ENCODE peak calls at places on chromosomes 16 and 17, in eight cellular contexts. One of them, this sample, is unnamed.
A peak's percentile ranks its signal among the peaks of the same experiment; 100 is the strongest.

GRCh38 chr17:31320791-31321190 is 631 bp downstream of the EVI2A start:
- DNase-seq in stimulated activated CD4-positive, alpha-beta T cell treated with anti-CD3 and anti-CD28 coated beads, Interleukin-1b, Interleukin-23, amount 100 ng/mL, for 1 hour: no peak
- DNase-seq in skeletal muscle cell: no peak
- DNase-seq in endothelial cell: no peak
- DNase-seq in fibroblast of pulmonary artery: peak; percentile 33
- DNase-seq in adrenal gland: no peak
- DNase-seq in stimulated activated CD8-positive, alpha-beta memory T cell treated with anti-CD3 and anti-CD28 coated beads, Interleukin-4, amount 100 ng/mL, for 1 hour: no peak
- DNase-seq in HFFc6: no peak
- DNase-seq in this sample: peak; percentile 52

GRCh38 chr17:77371117-77371887 is 230.5 kb downstream of the SEC14L1 start:
- DNase-seq in stimulated activated CD4-positive, alpha-beta T cell treated with anti-CD3 and anti-CD28 coated beads, Interleukin-1b, Interleukin-23, amount 100 ng/mL, for 1 hour: no peak
- DNase-seq in skeletal muscle cell: no peak
- DNase-seq in endothelial cell: no peak
- DNase-seq in fibroblast of pulmonary artery: no peak
- DNase-seq in adrenal gland: no peak
- DNase-seq in stimulated activated CD8-positive, alpha-beta memory T cell treated with anti-CD3 and anti-CD28 coated beads, Interleukin-4, amount 100 ng/mL, for 1 hour: no peak
- DNase-seq in HFFc6: peak; percentile 59
- DNase-seq in this sample: no peak

GRCh38 chr17:43994272-43995149 is 9.9 kb upstream of the NAGS start:
- DNase-seq in stimulated activated CD4-positive, alpha-beta T cell treated with anti-CD3 and anti-CD28 coated beads, Interleukin-1b, Interleukin-23, amount 100 ng/mL, for 1 hour: peak; percentile 46
- DNase-seq in skeletal muscle cell: no peak
- DNase-seq in endothelial cell: peak; percentile 78
- DNase-seq in fibroblast of pulmonary artery: peak; percentile 68
- DNase-seq in adrenal gland: peak; percentile 70
- DNase-seq in stimulated activated CD8-positive, alpha-beta memory T cell treated with anti-CD3 and anti-CD28 coated beads, Interleukin-4, amount 100 ng/mL, for 1 hour: peak; percentile 46
- DNase-seq in HFFc6: peak; percentile 35
- DNase-seq in this sample: peak; percentile 79

GRCh38 chr17:67629963-67630320 is 87.8 kb upstream of the NOL11 start:
- DNase-seq in stimulated activated CD4-positive, alpha-beta T cell treated with anti-CD3 and anti-CD28 coated beads, Interleukin-1b, Interleukin-23, amount 100 ng/mL, for 1 hour: no peak
- DNase-seq in skeletal muscle cell: no peak
- DNase-seq in endothelial cell: no peak
- DNase-seq in fibroblast of pulmonary artery: peak; percentile 84
- DNase-seq in adrenal gland: no peak
- DNase-seq in stimulated activated CD8-positive, alpha-beta memory T cell treated with anti-CD3 and anti-CD28 coated beads, Interleukin-4, amount 100 ng/mL, for 1 hour: no peak
- DNase-seq in HFFc6: peak; percentile 55
- DNase-seq in this sample: peak; percentile 74

GRCh38 chr17:54372071-54372720 is 528.5 kb upstream of the TOM1L1 start:
- DNase-seq in stimulated activated CD4-positive, alpha-beta T cell treated with anti-CD3 and anti-CD28 coated beads, Interleukin-1b, Interleukin-23, amount 100 ng/mL, for 1 hour: no peak
- DNase-seq in skeletal muscle cell: no peak
- DNase-seq in endothelial cell: no peak
- DNase-seq in fibroblast of pulmonary artery: no peak
- DNase-seq in adrenal gland: no peak
- DNase-seq in stimulated activated CD8-positive, alpha-beta memory T cell treated with anti-CD3 and anti-CD28 coated beads, Interleukin-4, amount 100 ng/mL, for 1 hour: no peak
- DNase-seq in HFFc6: no peak
- DNase-seq in this sample: no peak

GRCh38 chr16:82192665-82193064 is 22.6 kb upstream of the MPHOSPH6 start:
- DNase-seq in stimulated activated CD4-positive, alpha-beta T cell treated with anti-CD3 and anti-CD28 coated beads, Interleukin-1b, Interleukin-23, amount 100 ng/mL, for 1 hour: no peak
- DNase-seq in skeletal muscle cell: peak; percentile 52
- DNase-seq in endothelial cell: no peak
- DNase-seq in fibroblast of pulmonary artery: peak; percentile 90
- DNase-seq in adrenal gland: no peak
- DNase-seq in stimulated activated CD8-positive, alpha-beta memory T cell treated with anti-CD3 and anti-CD28 coated beads, Interleukin-4, amount 100 ng/mL, for 1 hour: no peak
- DNase-seq in HFFc6: peak; percentile 71
- DNase-seq in this sample: peak; percentile 94

GRCh38 chr16:78553268-78554044 is 454.0 kb downstream of the WWOX start:
- DNase-seq in stimulated activated CD4-positive, alpha-beta T cell treated with anti-CD3 and anti-CD28 coated beads, Interleukin-1b, Interleukin-23, amount 100 ng/mL, for 1 hour: no peak
- DNase-seq in skeletal muscle cell: no peak
- DNase-seq in endothelial cell: no peak
- DNase-seq in fibroblast of pulmonary artery: no peak
- DNase-seq in adrenal gland: no peak
- DNase-seq in stimulated activated CD8-positive, alpha-beta memory T cell treated with anti-CD3 and anti-CD28 coated beads, Interleukin-4, amount 100 ng/mL, for 1 hour: no peak
- DNase-seq in HFFc6: no peak
- DNase-seq in this sample: no peak

GRCh38 chr16:77850637-77851330 is 62.4 kb downstream of the VAT1L start:
- DNase-seq in stimulated activated CD4-positive, alpha-beta T cell treated with anti-CD3 and anti-CD28 coated beads, Interleukin-1b, Interleukin-23, amount 100 ng/mL, for 1 hour: no peak
- DNase-seq in skeletal muscle cell: no peak
- DNase-seq in endothelial cell: no peak
- DNase-seq in fibroblast of pulmonary artery: peak; percentile 21
- DNase-seq in adrenal gland: no peak
- DNase-seq in stimulated activated CD8-positive, alpha-beta memory T cell treated with anti-CD3 and anti-CD28 coated beads, Interleukin-4, amount 100 ng/mL, for 1 hour: no peak
- DNase-seq in HFFc6: no peak
- DNase-seq in this sample: peak; percentile 30

GRCh38 chr17:17628388-17629008 is 37.0 kb upstream of the PEMT start:
- DNase-seq in stimulated activated CD4-positive, alpha-beta T cell treated with anti-CD3 and anti-CD28 coated beads, Interleukin-1b, Interleukin-23, amount 100 ng/mL, for 1 hour: no peak
- DNase-seq in skeletal muscle cell: no peak
- DNase-seq in endothelial cell: no peak
- DNase-seq in fibroblast of pulmonary artery: no peak
- DNase-seq in adrenal gland: no peak
- DNase-seq in stimulated activated CD8-positive, alpha-beta memory T cell treated with anti-CD3 and anti-CD28 coated beads, Interleukin-4, amount 100 ng/mL, for 1 hour: peak; percentile 6
- DNase-seq in HFFc6: no peak
- DNase-seq in this sample: peak; percentile 12

GRCh38 chr16:11621539-11621919 is 34.8 kb upstream of the LITAF start:
- DNase-seq in stimulated activated CD4-positive, alpha-beta T cell treated with anti-CD3 and anti-CD28 coated beads, Interleukin-1b, Interleukin-23, amount 100 ng/mL, for 1 hour: no peak
- DNase-seq in skeletal muscle cell: no peak
- DNase-seq in endothelial cell: no peak
- DNase-seq in fibroblast of pulmonary artery: no peak
- DNase-seq in adrenal gland: no peak
- DNase-seq in stimulated activated CD8-positive, alpha-beta memory T cell treated with anti-CD3 and anti-CD28 coated beads, Interleukin-4, amount 100 ng/mL, for 1 hour: no peak
- DNase-seq in HFFc6: no peak
- DNase-seq in this sample: no peak

GRCh38 chr17:64005734-64006167 is 7.6 kb downstream of the PRR29 start:
- DNase-seq in stimulated activated CD4-positive, alpha-beta T cell treated with anti-CD3 and anti-CD28 coated beads, Interleukin-1b, Interleukin-23, amount 100 ng/mL, for 1 hour: no peak
- DNase-seq in skeletal muscle cell: no peak
- DNase-seq in endothelial cell: no peak
- DNase-seq in fibroblast of pulmonary artery: no peak
- DNase-seq in adrenal gland: no peak
- DNase-seq in stimulated activated CD8-positive, alpha-beta memory T cell treated with anti-CD3 and anti-CD28 coated beads, Interleukin-4, amount 100 ng/mL, for 1 hour: no peak
- DNase-seq in HFFc6: no peak
- DNase-seq in this sample: no peak

GRCh38 chr16:10180042-10180770 is 2.0 kb downstream of the GRIN2A start:
- DNase-seq in stimulated activated CD4-positive, alpha-beta T cell treated with anti-CD3 and anti-CD28 coated beads, Interleukin-1b, Interleukin-23, amount 100 ng/mL, for 1 hour: no peak
- DNase-seq in skeletal muscle cell: no peak
- DNase-seq in endothelial cell: no peak
- DNase-seq in fibroblast of pulmonary artery: no peak
- DNase-seq in adrenal gland: no peak
- DNase-seq in stimulated activated CD8-positive, alpha-beta memory T cell treated with anti-CD3 and anti-CD28 coated beads, Interleukin-4, amount 100 ng/mL, for 1 hour: no peak
- DNase-seq in HFFc6: no peak
- DNase-seq in this sample: no peak

GRCh38 chr16:29644973-29645698 is 17.9 kb upstream of the SPN start:
- DNase-seq in stimulated activated CD4-positive, alpha-beta T cell treated with anti-CD3 and anti-CD28 coated beads, Interleukin-1b, Interleukin-23, amount 100 ng/mL, for 1 hour: no peak
- DNase-seq in skeletal muscle cell: no peak
- DNase-seq in endothelial cell: no peak
- DNase-seq in fibroblast of pulmonary artery: no peak
- DNase-seq in adrenal gland: no peak
- DNase-seq in stimulated activated CD8-positive, alpha-beta memory T cell treated with anti-CD3 and anti-CD28 coated beads, Interleukin-4, amount 100 ng/mL, for 1 hour: no peak
- DNase-seq in HFFc6: no peak
- DNase-seq in this sample: no peak

GRCh38 chr16:29714972-29715371 is 30.8 kb downstream of the C16orf54 start:
- DNase-seq in stimulated activated CD4-positive, alpha-beta T cell treated with anti-CD3 and anti-CD28 coated beads, Interleukin-1b, Interleukin-23, amount 100 ng/mL, for 1 hour: no peak
- DNase-seq in skeletal muscle cell: no peak
- DNase-seq in endothelial cell: no peak
- DNase-seq in fibroblast of pulmonary artery: no peak
- DNase-seq in adrenal gland: no peak
- DNase-seq in stimulated activated CD8-positive, alpha-beta memory T cell treated with anti-CD3 and anti-CD28 coated beads, Interleukin-4, amount 100 ng/mL, for 1 hour: no peak
- DNase-seq in HFFc6: no peak
- DNase-seq in this sample: no peak

GRCh38 chr16:67395458-67396158 is 2.3 kb upstream of the TPPP3 start:
- DNase-seq in stimulated activated CD4-positive, alpha-beta T cell treated with anti-CD3 and anti-CD28 coated beads, Interleukin-1b, Interleukin-23, amount 100 ng/mL, for 1 hour: no peak
- DNase-seq in skeletal muscle cell: no peak
- DNase-seq in endothelial cell: no peak
- DNase-seq in fibroblast of pulmonary artery: no peak
- DNase-seq in adrenal gland: no peak
- DNase-seq in stimulated activated CD8-positive, alpha-beta memory T cell treated with anti-CD3 and anti-CD28 coated beads, Interleukin-4, amount 100 ng/mL, for 1 hour: no peak
- DNase-seq in HFFc6: no peak
- DNase-seq in this sample: no peak

GRCh38 chr16:48949636-48950035 is 332.0 kb downstream of the CBLN1 start:
- DNase-seq in stimulated activated CD4-positive, alpha-beta T cell treated with anti-CD3 and anti-CD28 coated beads, Interleukin-1b, Interleukin-23, amount 100 ng/mL, for 1 hour: no peak
- DNase-seq in skeletal muscle cell: no peak
- DNase-seq in endothelial cell: no peak
- DNase-seq in fibroblast of pulmonary artery: no peak
- DNase-seq in adrenal gland: no peak
- DNase-seq in stimulated activated CD8-positive, alpha-beta memory T cell treated with anti-CD3 and anti-CD28 coated beads, Interleukin-4, amount 100 ng/mL, for 1 hour: no peak
- DNase-seq in HFFc6: no peak
- DNase-seq in this sample: peak; percentile 6

GRCh38 chr16:27786881-27787625 is 237.1 kb downstream of the KATNIP start:
- DNase-seq in stimulated activated CD4-positive, alpha-beta T cell treated with anti-CD3 and anti-CD28 coated beads, Interleukin-1b, Interleukin-23, amount 100 ng/mL, for 1 hour: no peak
- DNase-seq in skeletal muscle cell: no peak
- DNase-seq in endothelial cell: no peak
- DNase-seq in fibroblast of pulmonary artery: no peak
- DNase-seq in adrenal gland: no peak
- DNase-seq in stimulated activated CD8-positive, alpha-beta memory T cell treated with anti-CD3 and anti-CD28 coated beads, Interleukin-4, amount 100 ng/mL, for 1 hour: no peak
- DNase-seq in HFFc6: no peak
- DNase-seq in this sample: no peak

GRCh38 chr17:27473190-27473747 is 17.0 kb downstream of the KSR1 start:
- DNase-seq in stimulated activated CD4-positive, alpha-beta T cell treated with anti-CD3 and anti-CD28 coated beads, Interleukin-1b, Interleukin-23, amount 100 ng/mL, for 1 hour: no peak
- DNase-seq in skeletal muscle cell: no peak
- DNase-seq in endothelial cell: no peak
- DNase-seq in fibroblast of pulmonary artery: no peak
- DNase-seq in adrenal gland: no peak
- DNase-seq in stimulated activated CD8-positive, alpha-beta memory T cell treated with anti-CD3 and anti-CD28 coated beads, Interleukin-4, amount 100 ng/mL, for 1 hour: no peak
- DNase-seq in HFFc6: no peak
- DNase-seq in this sample: no peak

This sample was measured in ELR.